ENCODE peak calls at places on chromosomes 11 and 22, in four cellular contexts. One of them, this sample, is unnamed.

GRCh38 chr22:39729141-39729934 is 158.8 kb downstream of the CACNA1I start:
- DNase-seq in astrocyte of the spinal cord: no peak
- DNase-seq in endodermal cell: peak; percentile 37
- DNase-seq in bronchial epithelial cell: no peak
- DNase-seq in this sample: no peak

GRCh38 chr22:42179616-42180015 is 49.0 kb upstream of the CYP2D6 start:
- DNase-seq in astrocyte of the spinal cord: peak; percentile 80
- DNase-seq in endodermal cell: peak; percentile 24
- DNase-seq in bronchial epithelial cell: no peak
- DNase-seq in this sample: peak; percentile 94

GRCh38 chr11:92211576-92212167 is 12.9 kb upstream of the FAT3 start:
- DNase-seq in astrocyte of the spinal cord: peak; percentile 36
- DNase-seq in endodermal cell: peak; percentile 75
- DNase-seq in bronchial epithelial cell: peak; percentile 31
- DNase-seq in this sample: peak; percentile 55

GRCh38 chr22:25919452-25919851 is 177.5 kb downstream of the MYO18B start:
- DNase-seq in astrocyte of the spinal cord: no peak
- DNase-seq in endodermal cell: peak; percentile 15
- DNase-seq in bronchial epithelial cell: no peak
- DNase-seq in this sample: no peak

GRCh38 chr22:24400726-24401596 is 26.4 kb upstream of the ADORA2A start:
- DNase-seq in astrocyte of the spinal cord: no peak
- DNase-seq in endodermal cell: no peak
- DNase-seq in bronchial epithelial cell: peak; percentile 23
- DNase-seq in this sample: peak; percentile 35

GRCh38 chr11:67352546-67353316 is 615 bp downstream of the POLD4 start:
- DNase-seq in astrocyte of the spinal cord: no peak
- DNase-seq in endodermal cell: no peak
- DNase-seq in bronchial epithelial cell: peak; percentile 36
- DNase-seq in this sample: peak; percentile 28

GRCh38 chr11:38153985-38154384 is 1555.9 kb upstream of the RAG2 start:
- DNase-seq in astrocyte of the spinal cord: no peak
- DNase-seq in endodermal cell: no peak
- DNase-seq in bronchial epithelial cell: no peak
- DNase-seq in this sample: no peak

GRCh38 chr11:14449302-14449714 is 50.3 kb downstream of the COPB1 start:
- DNase-seq in astrocyte of the spinal cord: no peak
- DNase-seq in endodermal cell: no peak
- DNase-seq in bronchial epithelial cell: no peak
- DNase-seq in this sample: peak; percentile 68

GRCh38 chr11:71284525-71285092 is 32.2 kb upstream of the SHANK2 start:
- DNase-seq in astrocyte of the spinal cord: no peak
- DNase-seq in endodermal cell: peak; percentile 35
- DNase-seq in bronchial epithelial cell: no peak
- DNase-seq in this sample: no peak

GRCh38 chr11:101907826-101908225 is 7.0 kb upstream of the CEP126 start:
- DNase-seq in astrocyte of the spinal cord: no peak
- DNase-seq in endodermal cell: no peak
- DNase-seq in bronchial epithelial cell: no peak
- DNase-seq in this sample: no peak

GRCh38 chr11:132604446-132604845 is 927.9 kb downstream of the OPCML start:
- DNase-seq in astrocyte of the spinal cord: peak; percentile 52
- DNase-seq in endodermal cell: no peak
- DNase-seq in bronchial epithelial cell: no peak
- DNase-seq in this sample: peak; percentile 86

GRCh38 chr11:73656985-73657384 is 10.6 kb downstream of the PLEKHB1 start:
- DNase-seq in astrocyte of the spinal cord: no peak
- DNase-seq in endodermal cell: no peak
- DNase-seq in bronchial epithelial cell: no peak
- DNase-seq in this sample: no peak

GRCh38 chr11:114348200-114349191 is 51.8 kb downstream of the C11orf71 start:
- DNase-seq in astrocyte of the spinal cord: peak; percentile 77
- DNase-seq in endodermal cell: peak; percentile 79
- DNase-seq in bronchial epithelial cell: peak; percentile 72
- DNase-seq in this sample: peak; percentile 78

GRCh38 chr11:73312806-73313403 is 4.8 kb downstream of the ARHGEF17 start:
- DNase-seq in astrocyte of the spinal cord: peak; percentile 72
- DNase-seq in endodermal cell: no peak
- DNase-seq in bronchial epithelial cell: no peak
- DNase-seq in this sample: peak; percentile 74

GRCh38 chr11:9799901-9800300 is 136.0 kb downstream of the SWAP70 start:
- DNase-seq in astrocyte of the spinal cord: no peak
- DNase-seq in endodermal cell: no peak
- DNase-seq in bronchial epithelial cell: no peak
- DNase-seq in this sample: peak; percentile 75

GRCh38 chr11:10933455-10934292 is 75.8 kb upstream of the ZBED5 start:
- DNase-seq in astrocyte of the spinal cord: peak; percentile 95
- DNase-seq in endodermal cell: peak; percentile 96
- DNase-seq in bronchial epithelial cell: peak; percentile 86
- DNase-seq in this sample: peak; percentile 92

GRCh38 chr11:29446132-29446531 is 570.7 kb downstream of the KCNA4 start:
- DNase-seq in astrocyte of the spinal cord: no peak
- DNase-seq in endodermal cell: peak; percentile 40
- DNase-seq in bronchial epithelial cell: no peak
- DNase-seq in this sample: no peak

GRCh38 chr11:88324562-88325345 is 12.8 kb downstream of the CTSC start:
- DNase-seq in astrocyte of the spinal cord: no peak
- DNase-seq in endodermal cell: no peak
- DNase-seq in bronchial epithelial cell: no peak
- DNase-seq in this sample: no peak

DNA sequence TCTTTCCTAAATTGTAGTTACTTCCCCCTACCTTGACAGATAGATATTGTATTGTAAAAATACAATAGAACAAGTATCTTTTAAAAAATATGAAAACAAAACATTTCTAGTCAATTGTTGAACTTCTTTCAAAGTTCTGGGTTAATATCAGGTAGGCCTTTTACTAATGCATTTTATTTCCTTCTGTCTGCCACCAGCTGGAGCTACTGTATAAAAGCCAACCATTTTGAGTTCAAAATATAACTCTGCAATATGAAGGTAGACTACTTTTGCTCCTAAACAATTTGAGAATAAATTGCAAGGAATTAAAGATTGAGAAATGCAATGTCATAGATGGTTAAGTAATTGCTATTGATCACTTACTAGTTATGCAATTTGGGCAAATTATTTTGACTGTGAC is 22.1 kb upstream of the LIN7C start:
- DNase-seq in astrocyte of the spinal cord: no peak
- DNase-seq in endodermal cell: no peak
- DNase-seq in bronchial epithelial cell: no peak
- DNase-seq in this sample: no peak
- TF ChIP-seq CTCF in astrocyte of the spinal cord: no peak
- TF ChIP-seq CTCF in endodermal cell: no peak
- TF ChIP-seq CTCF in bronchial epithelial cell: no peak
- TF ChIP-seq CTCF in this sample: peak; percentile 13

GRCh38 chr11:24389575-24389974 is 107.3 kb upstream of the LUZP2 start:
- DNase-seq in astrocyte of the spinal cord: no peak
- DNase-seq in endodermal cell: no peak
- DNase-seq in bronchial epithelial cell: no peak
- DNase-seq in this sample: no peak

GRCh38 chr11:24391165-24391564 is 105.7 kb upstream of the LUZP2 start:
- DNase-seq in astrocyte of the spinal cord: peak; percentile 25
- DNase-seq in endodermal cell: no peak
- DNase-seq in bronchial epithelial cell: peak; percentile 87
- DNase-seq in this sample: peak; percentile 6

GRCh38 chr11:24383137-24383536 is 113.7 kb upstream of the LUZP2 start:
- DNase-seq in astrocyte of the spinal cord: no peak
- DNase-seq in endodermal cell: no peak
- DNase-seq in bronchial epithelial cell: no peak
- DNase-seq in this sample: no peak

DNA sequence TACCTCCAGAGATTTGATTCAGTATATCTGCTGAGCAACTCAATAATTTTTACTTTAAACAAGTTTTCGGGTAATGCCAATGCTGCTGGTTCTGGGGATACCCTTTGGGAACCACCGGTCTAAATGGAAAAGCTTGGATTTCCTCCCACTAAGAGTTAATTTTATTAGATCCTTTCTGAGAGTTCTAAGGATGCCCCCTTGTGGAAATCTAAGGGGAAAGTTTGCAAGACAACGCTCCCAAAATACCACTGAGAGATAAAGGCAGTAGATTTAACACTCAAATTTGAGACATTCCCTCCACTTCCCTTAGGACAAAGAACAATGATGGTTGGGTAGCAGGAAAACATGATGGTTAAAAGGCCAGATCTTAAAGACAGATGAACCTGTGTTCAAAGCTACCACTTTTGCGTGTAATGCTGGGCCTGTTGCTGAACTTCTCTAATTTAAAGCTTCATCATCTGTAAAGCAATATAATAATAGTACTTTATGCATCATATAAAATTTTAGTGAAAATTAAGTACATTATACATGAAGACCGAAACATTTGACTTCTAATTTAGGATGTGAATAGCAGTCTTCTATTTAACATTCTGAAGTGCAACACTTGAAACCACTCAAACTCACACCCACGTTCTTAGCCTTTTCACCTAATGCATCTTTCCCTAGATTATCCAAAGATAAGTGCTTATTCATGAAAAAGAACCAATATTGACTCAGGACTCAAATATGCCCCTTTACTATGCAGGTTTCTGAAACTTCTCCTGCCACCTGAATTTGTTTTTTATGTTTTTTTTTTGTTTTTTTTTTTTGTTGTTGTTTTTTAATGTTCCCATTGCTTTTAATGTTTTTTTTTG is 110.1 kb upstream of the LUZP2 start:
- DNase-seq in astrocyte of the spinal cord: peak; percentile 50
- DNase-seq in endodermal cell: peak; percentile 53
- DNase-seq in bronchial epithelial cell: peak; percentile 41
- DNase-seq in this sample: peak; percentile 36
- TF ChIP-seq CTCF in astrocyte of the spinal cord: peak; percentile 61
- TF ChIP-seq CTCF in endodermal cell: peak; percentile 87
- TF ChIP-seq CTCF in bronchial epithelial cell: peak; percentile 43
- TF ChIP-seq CTCF in this sample: peak; percentile 56

GRCh38 chr11:33344611-33345010 is 87.4 kb downstream of the HIPK3 start:
- DNase-seq in astrocyte of the spinal cord: peak; percentile 22
- DNase-seq in endodermal cell: no peak
- DNase-seq in bronchial epithelial cell: no peak
- DNase-seq in this sample: peak; percentile 18
- TF ChIP-seq CTCF in astrocyte of the spinal cord: no peak
- TF ChIP-seq CTCF in endodermal cell: peak; percentile 35
- TF ChIP-seq CTCF in bronchial epithelial cell: no peak
- TF ChIP-seq CTCF in this sample: peak; percentile 23

DNA sequence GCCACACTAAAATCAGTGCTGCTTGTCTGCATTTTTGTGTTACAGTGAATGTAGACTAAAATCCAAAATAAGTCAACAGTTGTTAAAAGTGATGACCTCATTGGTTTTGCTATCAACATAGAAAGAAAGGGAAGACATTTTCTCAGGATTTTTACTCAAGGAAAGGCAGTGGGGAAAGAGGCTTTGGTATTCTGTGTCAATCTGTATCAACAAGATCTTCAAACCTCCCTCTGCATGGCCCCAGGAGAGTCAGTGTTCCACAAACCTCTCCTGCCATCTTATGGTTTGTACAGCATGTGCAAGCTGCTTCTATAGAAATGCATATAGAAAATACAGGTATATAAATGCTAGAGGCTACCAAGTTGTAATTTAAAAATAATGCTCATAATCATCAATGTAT is 13.8 kb upstream of the OR51M1 start:
- DNase-seq in astrocyte of the spinal cord: peak; percentile 60
- DNase-seq in endodermal cell: no peak
- DNase-seq in bronchial epithelial cell: peak; percentile 18
- DNase-seq in this sample: peak; percentile 64
- TF ChIP-seq CTCF in astrocyte of the spinal cord: peak; percentile 55
- TF ChIP-seq CTCF in endodermal cell: peak; percentile 78
- TF ChIP-seq CTCF in bronchial epithelial cell: no peak
- TF ChIP-seq CTCF in this sample: peak; percentile 77

DNA sequence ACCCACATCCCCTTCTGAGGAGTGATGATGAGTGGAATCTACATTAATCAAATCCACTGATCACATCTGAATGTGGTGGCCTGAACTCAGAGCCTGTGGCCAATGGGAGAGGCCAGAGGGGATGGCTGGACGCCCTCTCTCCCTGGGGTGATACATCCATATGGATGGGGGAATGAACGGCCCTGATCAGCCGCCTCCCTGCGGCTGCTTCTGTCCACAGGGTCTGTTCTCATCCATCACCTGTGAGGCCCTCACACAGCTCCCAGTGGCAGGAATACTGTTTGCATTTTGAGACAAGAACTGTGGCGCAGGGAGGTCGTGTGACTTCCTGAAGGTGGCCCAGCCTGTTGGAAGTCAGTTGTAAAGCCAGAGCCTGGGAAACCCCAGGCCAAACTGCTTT is 78.3 kb upstream of the SHISAL1 start:
- DNase-seq in astrocyte of the spinal cord: no peak
- DNase-seq in endodermal cell: peak; percentile 39
- DNase-seq in bronchial epithelial cell: no peak
- DNase-seq in this sample: no peak
- TF ChIP-seq CTCF in astrocyte of the spinal cord: no peak
- TF ChIP-seq CTCF in endodermal cell: no peak
- TF ChIP-seq CTCF in bronchial epithelial cell: no peak
- TF ChIP-seq CTCF in this sample: peak; percentile 1

GRCh38 chr11:123235117-123235686 is 40.2 kb upstream of the CLMP start:
- DNase-seq in astrocyte of the spinal cord: no peak
- DNase-seq in endodermal cell: peak; percentile 89
- DNase-seq in bronchial epithelial cell: no peak
- DNase-seq in this sample: no peak
- TF ChIP-seq CTCF in astrocyte of the spinal cord: peak; percentile 65
- TF ChIP-seq CTCF in endodermal cell: peak; percentile 83
- TF ChIP-seq CTCF in bronchial epithelial cell: peak; percentile 56
- TF ChIP-seq CTCF in this sample: peak; percentile 52

DNA sequence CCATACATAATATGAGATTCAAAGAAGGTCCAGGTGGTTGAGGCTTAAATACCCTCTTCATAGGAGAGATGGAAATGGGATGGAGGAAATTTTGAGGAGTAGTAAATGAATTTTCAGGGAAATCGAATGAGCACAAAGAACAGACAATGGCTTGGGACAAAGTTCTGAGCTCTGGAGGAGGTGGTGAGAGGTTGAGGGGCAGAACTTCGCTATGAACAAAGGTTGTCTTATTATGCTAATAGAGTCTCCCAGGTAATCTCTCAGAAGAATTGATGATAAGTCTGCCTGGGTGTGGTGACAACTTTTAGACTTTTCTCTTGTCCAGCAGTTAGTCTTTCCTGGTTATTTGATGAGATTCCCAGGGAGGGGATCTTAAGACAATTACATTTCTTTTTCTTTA is 326.2 kb downstream of the BUD13 start:
- DNase-seq in astrocyte of the spinal cord: no peak
- DNase-seq in endodermal cell: no peak
- DNase-seq in bronchial epithelial cell: no peak
- DNase-seq in this sample: no peak
- TF ChIP-seq CTCF in astrocyte of the spinal cord: no peak
- TF ChIP-seq CTCF in endodermal cell: no peak
- TF ChIP-seq CTCF in bronchial epithelial cell: no peak
- TF ChIP-seq CTCF in this sample: no peak

DNA sequence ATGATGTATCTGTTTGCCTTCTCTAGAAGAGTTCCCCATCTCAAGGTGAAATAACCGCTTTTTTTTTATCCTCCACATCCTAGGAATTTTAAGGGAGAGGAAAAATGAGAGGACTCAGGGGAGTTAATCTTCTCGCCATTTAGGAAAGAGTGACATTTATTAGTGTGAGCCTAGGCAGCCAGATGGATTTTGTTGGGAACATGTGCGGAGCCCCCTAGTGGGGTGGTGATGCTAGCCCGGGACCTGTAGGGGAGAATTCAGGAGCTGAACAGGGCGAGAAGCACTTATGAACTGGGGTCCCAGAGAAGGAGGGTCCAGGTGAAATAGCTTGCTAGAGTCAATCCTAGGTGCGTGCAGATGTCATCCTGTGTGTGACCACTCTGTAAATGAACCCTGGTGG is 10.7 kb downstream of the IL17RA start:
- DNase-seq in astrocyte of the spinal cord: no peak
- DNase-seq in endodermal cell: peak; percentile 82
- DNase-seq in bronchial epithelial cell: no peak
- DNase-seq in this sample: peak; percentile 9
- TF ChIP-seq CTCF in astrocyte of the spinal cord: peak; percentile 63
- TF ChIP-seq CTCF in endodermal cell: peak; percentile 84
- TF ChIP-seq CTCF in bronchial epithelial cell: peak; percentile 20
- TF ChIP-seq CTCF in this sample: peak; percentile 36

This sample was measured in AG10803.